ENCODE peak calls at places on chromosomes 16 and 17, in four cellular contexts. One of them, this sample, is unnamed.
A peak's percentile ranks its signal among the peaks of the same experiment; 100 is the strongest.

GRCh38 chr17:4438162-4438944 is 4.6 kb downstream of the SPNS3 start:
- DNase-seq in brain microvascular endothelial cell: no peak
- DNase-seq in psoas muscle: peak; percentile 17
- DNase-seq in heart right ventricle: no peak
- DNase-seq in this sample: no peak

GRCh38 chr17:71970312-71970711 is 150.5 kb upstream of the SOX9 start:
- DNase-seq in heart right ventricle: no peak
- DNase-seq in psoas muscle: no peak
- DNase-seq in brain microvascular endothelial cell: peak; percentile 22
- DNase-seq in this sample: no peak

GRCh38 chr16:24075929-24076716 is 180.0 kb upstream of the CACNG3 start:
- DNase-seq in brain microvascular endothelial cell: no peak
- DNase-seq in psoas muscle: no peak
- DNase-seq in heart right ventricle: no peak
- DNase-seq in this sample: no peak

GRCh38 chr16:72832640-72833039 is 215.3 kb downstream of the ZFHX3 start:
- DNase-seq in psoas muscle: peak; percentile 93
- DNase-seq in brain microvascular endothelial cell: peak; percentile 62
- DNase-seq in heart right ventricle: peak; percentile 81
- DNase-seq in this sample: peak; percentile 86

GRCh38 chr17:1710807-1711553 is 803 bp upstream of the TLCD2 start:
- DNase-seq in psoas muscle: no peak
- DNase-seq in brain microvascular endothelial cell: no peak
- DNase-seq in heart right ventricle: no peak
- DNase-seq in this sample: no peak

GRCh38 chr16:22327446-22327775 is 30.2 kb downstream of the POLR3E start:
- DNase-seq in brain microvascular endothelial cell: no peak
- DNase-seq in psoas muscle: no peak
- DNase-seq in heart right ventricle: no peak
- DNase-seq in this sample: no peak

GRCh38 chr17:5133311-5133710 is 17.5 kb downstream of the USP6 start:
- DNase-seq in heart right ventricle: no peak
- DNase-seq in psoas muscle: no peak
- DNase-seq in brain microvascular endothelial cell: no peak
- DNase-seq in this sample: no peak

GRCh38 chr17:37024181-37024637 is 75.5 kb downstream of the AATF start:
- DNase-seq in heart right ventricle: no peak
- DNase-seq in psoas muscle: no peak
- DNase-seq in brain microvascular endothelial cell: no peak
- DNase-seq in this sample: no peak

GRCh38 chr16:81164481-81164880 is 68.3 kb upstream of the GCSH start:
- DNase-seq in heart right ventricle: no peak
- DNase-seq in psoas muscle: no peak
- DNase-seq in brain microvascular endothelial cell: no peak
- DNase-seq in this sample: no peak

GRCh38 chr16:69890114-69890890 is 60.8 kb upstream of the CLEC18A start:
- DNase-seq in brain microvascular endothelial cell: no peak
- DNase-seq in heart right ventricle: peak; percentile 71
- DNase-seq in psoas muscle: peak; percentile 76
- DNase-seq in this sample: peak; percentile 67

GRCh38 chr16:64829678-64830077 is 292.2 kb downstream of the CDH11 start:
- DNase-seq in heart right ventricle: no peak
- DNase-seq in psoas muscle: no peak
- DNase-seq in brain microvascular endothelial cell: no peak
- DNase-seq in this sample: no peak

GRCh38 chr17:48704521-48704920 is 17.8 kb downstream of the PRAC1 start:
- DNase-seq in brain microvascular endothelial cell: no peak
- DNase-seq in heart right ventricle: no peak
- DNase-seq in psoas muscle: no peak
- DNase-seq in this sample: no peak

GRCh38 chr17:65294184-65294719 is 157.1 kb downstream of the RGS9 start:
- DNase-seq in psoas muscle: peak; percentile 70
- DNase-seq in heart right ventricle: peak; percentile 30
- DNase-seq in brain microvascular endothelial cell: peak; percentile 63
- DNase-seq in this sample: no peak

GRCh38 chr16:85370881-85371651 is 242.1 kb upstream of the GSE1 start:
- DNase-seq in brain microvascular endothelial cell: no peak
- DNase-seq in heart right ventricle: no peak
- DNase-seq in psoas muscle: peak; percentile 74
- DNase-seq in this sample: peak; percentile 86

GRCh38 chr17:50162466-50163254 is 3.1 kb upstream of the SGCA start:
- DNase-seq in brain microvascular endothelial cell: no peak
- DNase-seq in heart right ventricle: no peak
- DNase-seq in psoas muscle: no peak
- DNase-seq in this sample: no peak

GRCh38 chr16:50269769-50270509 is 3.6 kb downstream of the ADCY7 start:
- DNase-seq in heart right ventricle: no peak
- DNase-seq in psoas muscle: peak; percentile 29
- DNase-seq in brain microvascular endothelial cell: no peak
- DNase-seq in this sample: no peak

GRCh38 chr17:63429766-63430165 is 16.3 kb downstream of the CYB561 start:
- DNase-seq in psoas muscle: no peak
- DNase-seq in brain microvascular endothelial cell: no peak
- DNase-seq in heart right ventricle: no peak
- DNase-seq in this sample: peak; percentile 27

GRCh38 chr16:88759245-88759975 is 25.6 kb downstream of the PIEZO1 start:
- DNase-seq in psoas muscle: no peak
- DNase-seq in brain microvascular endothelial cell: no peak
- DNase-seq in heart right ventricle: no peak
- DNase-seq in this sample: no peak

GRCh38 chr17:61815863-61816523 is 47.3 kb downstream of the BRIP1 start:
- DNase-seq in heart right ventricle: no peak
- DNase-seq in brain microvascular endothelial cell: no peak
- DNase-seq in psoas muscle: no peak
- DNase-seq in this sample: no peak

GRCh38 chr16:57166951-57167350 is 18.9 kb downstream of the PSME3IP1 start:
- DNase-seq in heart right ventricle: no peak
- DNase-seq in brain microvascular endothelial cell: peak; percentile 14
- DNase-seq in psoas muscle: no peak
- DNase-seq in this sample: no peak

GRCh38 chr17:561118-561517 is 153.5 kb downstream of the VPS53 start:
- DNase-seq in psoas muscle: no peak
- DNase-seq in heart right ventricle: no peak
- DNase-seq in brain microvascular endothelial cell: peak; percentile 69
- DNase-seq in this sample: no peak

GRCh38 chr17:68972119-68972704 is 17.0 kb upstream of the ABCA8 start:
- DNase-seq in heart right ventricle: no peak
- DNase-seq in brain microvascular endothelial cell: peak; percentile 18
- DNase-seq in psoas muscle: no peak
- DNase-seq in this sample: no peak

GRCh38 chr16:50573279-50573678 is 25.1 kb downstream of the NKD1 start:
- DNase-seq in brain microvascular endothelial cell: no peak
- DNase-seq in psoas muscle: no peak
- DNase-seq in heart right ventricle: no peak
- DNase-seq in this sample: no peak

GRCh38 chr17:50487213-50488096 is 8.8 kb downstream of the RSAD1 start:
- DNase-seq in psoas muscle: peak; percentile 80
- DNase-seq in heart right ventricle: no peak
- DNase-seq in brain microvascular endothelial cell: no peak
- DNase-seq in this sample: no peak

GRCh38 chr16:57128787-57129389 is 36.5 kb downstream of the CPNE2 start:
- DNase-seq in psoas muscle: no peak
- DNase-seq in heart right ventricle: no peak
- DNase-seq in brain microvascular endothelial cell: no peak
- DNase-seq in this sample: no peak

GRCh38 chr17:27649929-27650328 is 18.9 kb downstream of the LGALS9 start:
- DNase-seq in brain microvascular endothelial cell: no peak
- DNase-seq in psoas muscle: peak; percentile 65
- DNase-seq in heart right ventricle: no peak
- DNase-seq in this sample: no peak

GRCh38 chr17:56975656-56976055 is 2.3 kb upstream of the SCPEP1 start:
- DNase-seq in psoas muscle: no peak
- DNase-seq in brain microvascular endothelial cell: no peak
- DNase-seq in heart right ventricle: no peak
- DNase-seq in this sample: no peak

GRCh38 chr16:88943131-88943664 is 33.8 kb downstream of the CBFA2T3 start:
- DNase-seq in brain microvascular endothelial cell: no peak
- DNase-seq in heart right ventricle: no peak
- DNase-seq in psoas muscle: no peak
- DNase-seq in this sample: no peak

GRCh38 chr17:68542698-68543463 is 30.7 kb downstream of the PRKAR1A start:
- DNase-seq in heart right ventricle: no peak
- DNase-seq in brain microvascular endothelial cell: no peak
- DNase-seq in psoas muscle: no peak
- DNase-seq in this sample: no peak

GRCh38 chr17:66673668-66674276 is 161.1 kb upstream of the CACNG5 start:
- DNase-seq in heart right ventricle: peak; percentile 46
- DNase-seq in psoas muscle: no peak
- DNase-seq in brain microvascular endothelial cell: peak; percentile 73
- DNase-seq in this sample: no peak

GRCh38 chr16:78770353-78771091 is 671.1 kb downstream of the WWOX start:
- DNase-seq in heart right ventricle: peak; percentile 70
- DNase-seq in brain microvascular endothelial cell: no peak
- DNase-seq in psoas muscle: peak; percentile 83
- DNase-seq in this sample: peak; percentile 83

GRCh38 chr16:22370038-22370541 is 4.3 kb downstream of the CDR2 start:
- DNase-seq in heart right ventricle: no peak
- DNase-seq in brain microvascular endothelial cell: no peak
- DNase-seq in psoas muscle: no peak
- DNase-seq in this sample: no peak

GRCh38 chr16:71414038-71414437 is 27.8 kb downstream of the TLE7 start:
- DNase-seq in psoas muscle: no peak
- DNase-seq in brain microvascular endothelial cell: no peak
- DNase-seq in heart right ventricle: no peak
- DNase-seq in this sample: no peak

GRCh38 chr17:56699186-56699895 is 105.8 kb downstream of the NOG start:
- DNase-seq in brain microvascular endothelial cell: peak; percentile 96
- DNase-seq in psoas muscle: peak; percentile 87
- DNase-seq in heart right ventricle: peak; percentile 11
- DNase-seq in this sample: peak; percentile 24

GRCh38 chr16:70432800-70433455 is 6.0 kb downstream of the ST3GAL2 start:
- DNase-seq in heart right ventricle: no peak
- DNase-seq in brain microvascular endothelial cell: no peak
- DNase-seq in psoas muscle: no peak
- DNase-seq in this sample: no peak

GRCh38 chr16:29757950-29758466 is 12.2 kb upstream of the C16orf54 start:
- DNase-seq in brain microvascular endothelial cell: peak; percentile 28
- DNase-seq in psoas muscle: no peak
- DNase-seq in heart right ventricle: no peak
- DNase-seq in this sample: no peak

GRCh38 chr16:48687421-48688038 is 77.5 kb upstream of the N4BP1 start:
- DNase-seq in brain microvascular endothelial cell: peak; percentile 65
- DNase-seq in heart right ventricle: peak; percentile 51
- DNase-seq in psoas muscle: peak; percentile 60
- DNase-seq in this sample: peak; percentile 22

GRCh38 chr17:1730345-1731193 is 6.1 kb downstream of the WDR81 start:
- DNase-seq in brain microvascular endothelial cell: peak; percentile 77
- DNase-seq in psoas muscle: peak; percentile 96
- DNase-seq in heart right ventricle: peak; percentile 86
- DNase-seq in this sample: peak; percentile 90

DNA sequence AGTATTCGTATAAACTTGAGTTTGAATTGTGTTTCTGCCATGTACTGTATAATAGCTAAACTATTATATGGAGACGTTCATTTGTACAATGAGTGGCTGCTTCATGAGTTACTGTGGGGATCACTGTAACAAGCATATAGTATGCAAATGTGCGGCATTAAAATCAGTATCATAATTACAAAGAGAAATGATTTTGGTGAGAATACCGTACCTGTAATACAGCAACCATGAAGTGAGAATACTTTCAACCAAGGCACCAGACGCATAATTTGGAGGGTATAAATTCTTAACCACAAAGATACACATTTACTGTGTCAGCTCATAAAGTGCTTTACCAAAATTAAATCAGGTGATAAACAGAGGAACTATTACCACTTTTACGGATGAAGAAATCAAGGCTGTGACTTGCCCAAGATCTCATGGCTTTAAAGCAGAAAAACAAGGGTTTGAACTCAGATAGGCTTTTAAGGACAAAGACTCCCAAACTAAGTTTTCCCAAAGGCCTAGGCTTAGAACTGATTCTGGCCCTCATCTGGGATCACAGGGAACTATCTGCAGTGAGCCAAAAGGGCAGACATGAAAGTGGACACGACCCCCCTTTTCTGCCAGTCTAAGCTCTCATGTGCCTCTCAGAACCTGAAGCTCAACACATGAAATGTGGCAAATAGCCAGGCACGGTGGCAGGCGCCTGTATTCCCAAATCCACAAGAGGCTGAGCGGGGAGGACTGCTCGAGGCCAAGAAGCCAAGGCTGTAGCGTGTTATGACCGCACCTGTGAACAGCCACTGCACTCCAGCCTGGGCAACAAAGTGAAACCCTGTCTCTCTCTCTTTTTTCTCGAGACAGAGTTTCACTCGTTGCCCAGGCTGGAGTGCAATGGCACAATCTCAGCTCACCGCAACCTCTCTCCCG is 6.4 kb downstream of the RPS15A start:
- DNase-seq in heart right ventricle: no peak
- DNase-seq in brain microvascular endothelial cell: no peak
- DNase-seq in psoas muscle: no peak
- DNase-seq in this sample: no peak
- H3K36me3 ChIP-seq in heart right ventricle: no peaks in the 10 kb centered on the region
- H3K36me3 ChIP-seq in brain microvascular endothelial cell: peaks cover 62% of the 10 kb centered on the region
- H3K36me3 ChIP-seq in psoas muscle: peaks cover 23% of the 10 kb centered on the region
- H3K36me3 ChIP-seq in this sample: peaks cover 63% of the 10 kb centered on the region

GRCh38 chr16:1667271-1667670 is 10.8 kb upstream of the JPT2 start:
- DNase-seq in psoas muscle: no peak
- DNase-seq in heart right ventricle: no peak
- DNase-seq in brain microvascular endothelial cell: no peak
- DNase-seq in this sample: no peak
- H3K36me3 ChIP-seq in psoas muscle: peaks cover 5% of the 10 kb centered on the region
- H3K36me3 ChIP-seq in heart right ventricle: peaks cover 22% of the 10 kb centered on the region
- H3K36me3 ChIP-seq in brain microvascular endothelial cell: peaks cover 88% of the 10 kb centered on the region
- H3K36me3 ChIP-seq in this sample: peaks cover 100% of the 10 kb centered on the region

DNA sequence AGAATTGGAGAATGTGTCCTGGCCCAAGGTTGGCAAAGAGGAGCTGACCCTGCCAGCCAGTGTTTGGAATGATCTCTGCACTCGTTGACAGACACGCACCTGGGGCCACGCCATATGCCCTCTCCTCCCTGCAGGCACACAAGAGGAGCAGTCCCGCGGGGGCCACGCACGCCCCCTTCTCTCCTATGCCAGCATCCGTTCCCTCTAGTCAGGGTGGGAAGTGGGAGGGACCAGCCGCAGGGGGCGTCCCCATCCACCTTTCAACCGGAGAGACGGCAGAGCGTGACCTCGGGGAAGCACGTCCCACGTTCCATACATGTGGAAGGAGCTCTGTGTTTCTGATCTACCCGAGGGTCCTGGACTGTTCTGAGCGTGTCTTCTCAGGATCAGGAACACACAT is 86.9 kb upstream of the ZNF750 start:
- DNase-seq in brain microvascular endothelial cell: no peak
- DNase-seq in psoas muscle: peak; percentile 19
- DNase-seq in heart right ventricle: no peak
- DNase-seq in this sample: no peak
- H3K36me3 ChIP-seq in brain microvascular endothelial cell: peaks cover 30% of the 10 kb centered on the region
- H3K36me3 ChIP-seq in psoas muscle: no peaks in the 10 kb centered on the region
- H3K36me3 ChIP-seq in heart right ventricle: no peaks in the 10 kb centered on the region
- H3K36me3 ChIP-seq in this sample: peaks cover 85% of the 10 kb centered on the region

DNA sequence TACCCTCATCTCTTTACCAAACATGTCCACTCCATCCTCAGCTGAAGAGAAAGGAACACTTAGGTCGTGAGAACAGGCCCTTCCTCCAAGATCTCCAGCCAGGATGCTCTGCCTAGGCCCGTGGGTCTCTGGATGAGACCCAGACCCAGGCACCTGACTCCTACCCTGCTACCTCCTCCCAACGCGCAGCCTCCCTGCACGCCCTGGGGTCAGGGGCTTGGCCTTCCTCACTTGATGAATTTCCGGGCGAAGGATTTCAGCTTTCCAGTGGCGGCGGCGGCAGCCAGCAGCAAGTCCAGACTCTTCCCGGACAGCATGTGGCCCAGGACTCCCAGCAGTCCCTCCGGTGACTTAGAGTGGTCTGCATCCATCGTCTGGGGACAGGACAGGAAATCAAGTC is 13.4 kb downstream of the CSF3 start:
- DNase-seq in brain microvascular endothelial cell: no peak
- DNase-seq in heart right ventricle: no peak
- DNase-seq in psoas muscle: no peak
- DNase-seq in this sample: no peak
- H3K36me3 ChIP-seq in brain microvascular endothelial cell: peaks cover 36% of the 10 kb centered on the region
- H3K36me3 ChIP-seq in heart right ventricle: peaks cover 5% of the 10 kb centered on the region
- H3K36me3 ChIP-seq in psoas muscle: peaks cover 7% of the 10 kb centered on the region
- H3K36me3 ChIP-seq in this sample: peaks cover 75% of the 10 kb centered on the region